ENCODE peak calls at places on chromosome 6, in ten cellular contexts. One of them, this sample, is unnamed. For H3K27me3, the result is how much of the 10 kb centered on the place peaks cover.

GRCh38 chr6:35725721-35726438 is 11.0 kb upstream of the ARMC12 start:
- DNase-seq in adipocyte: peak
- DNase-seq in astrocyte: no peak
- DNase-seq in pancreas: peak
- DNase-seq in MG63: no peak
- DNase-seq in GM23248: peak
- DNase-seq in sigmoid colon: peak
- DNase-seq in esophagus squamous epithelium: no peak
- DNase-seq in CD8-positive, alpha-beta T cell: no peak
- DNase-seq in BE2C: no peak
- DNase-seq in this sample: no peak

GRCh38 chr6:166714581-166714980 is 87.5 kb upstream of the RPS6KA2 start:
- DNase-seq in adipocyte: no peak
- DNase-seq in astrocyte: no peak
- DNase-seq in pancreas: no peak
- DNase-seq in MG63: no peak
- DNase-seq in GM23248: no peak
- DNase-seq in sigmoid colon: no peak
- DNase-seq in esophagus squamous epithelium: no peak
- DNase-seq in CD8-positive, alpha-beta T cell: no peak
- DNase-seq in BE2C: no peak
- DNase-seq in this sample: no peak

GRCh38 chr6:1267057-1267732 is 44.7 kb upstream of the FOXQ1 start:
- DNase-seq in adipocyte: peak
- DNase-seq in astrocyte: peak
- DNase-seq in pancreas: no peak
- DNase-seq in MG63: peak
- DNase-seq in GM23248: peak
- DNase-seq in sigmoid colon: no peak
- DNase-seq in esophagus squamous epithelium: no peak
- DNase-seq in CD8-positive, alpha-beta T cell: no peak
- DNase-seq in BE2C: no peak
- DNase-seq in this sample: peak

GRCh38 chr6:26017567-26017966 is 55.0 kb downstream of the TRIM38 start:
- DNase-seq in adipocyte: peak
- DNase-seq in astrocyte: peak
- DNase-seq in pancreas: no peak
- DNase-seq in MG63: peak
- DNase-seq in GM23248: peak
- DNase-seq in sigmoid colon: peak
- DNase-seq in esophagus squamous epithelium: no peak
- DNase-seq in CD8-positive, alpha-beta T cell: peak
- DNase-seq in BE2C: no peak
- DNase-seq in this sample: peak

GRCh38 chr6:43695078-43695966 is 7.7 kb upstream of the MRPS18A start:
- DNase-seq in adipocyte: no peak
- DNase-seq in astrocyte: no peak
- DNase-seq in pancreas: no peak
- DNase-seq in MG63: no peak
- DNase-seq in GM23248: no peak
- DNase-seq in sigmoid colon: no peak
- DNase-seq in esophagus squamous epithelium: no peak
- DNase-seq in CD8-positive, alpha-beta T cell: no peak
- DNase-seq in BE2C: no peak
- DNase-seq in this sample: peak

GRCh38 chr6:170291271-170292110 is 613 bp upstream of the DLL1 start:
- DNase-seq in adipocyte: peak
- DNase-seq in astrocyte: no peak
- DNase-seq in pancreas: peak
- DNase-seq in MG63: peak
- DNase-seq in GM23248: peak
- DNase-seq in sigmoid colon: peak
- DNase-seq in esophagus squamous epithelium: no peak
- DNase-seq in CD8-positive, alpha-beta T cell: peak
- DNase-seq in BE2C: peak
- DNase-seq in this sample: peak

GRCh38 chr6:9628819-9629218 is 786.1 kb downstream of the TFAP2A start:
- DNase-seq in adipocyte: peak
- DNase-seq in astrocyte: no peak
- DNase-seq in pancreas: no peak
- DNase-seq in MG63: no peak
- DNase-seq in GM23248: peak
- DNase-seq in sigmoid colon: no peak
- DNase-seq in esophagus squamous epithelium: no peak
- DNase-seq in CD8-positive, alpha-beta T cell: no peak
- DNase-seq in BE2C: no peak
- DNase-seq in this sample: peak

GRCh38 chr6:160679402-160679769 is 15.3 kb upstream of the LPA start:
- DNase-seq in adipocyte: no peak
- DNase-seq in astrocyte: no peak
- DNase-seq in pancreas: peak
- DNase-seq in MG63: no peak
- DNase-seq in GM23248: no peak
- DNase-seq in sigmoid colon: no peak
- DNase-seq in esophagus squamous epithelium: no peak
- DNase-seq in CD8-positive, alpha-beta T cell: no peak
- DNase-seq in BE2C: peak
- DNase-seq in this sample: no peak

GRCh38 chr6:89411269-89412070 is 603 bp downstream of the RRAGD start:
- DNase-seq in adipocyte: peak
- DNase-seq in astrocyte: no peak
- DNase-seq in pancreas: peak
- DNase-seq in MG63: peak
- DNase-seq in GM23248: peak
- DNase-seq in sigmoid colon: peak
- DNase-seq in esophagus squamous epithelium: no peak
- DNase-seq in CD8-positive, alpha-beta T cell: peak
- DNase-seq in BE2C: peak
- DNase-seq in this sample: no peak

GRCh38 chr6:45543298-45544235 is 165.8 kb upstream of the SUPT3H start:
- DNase-seq in adipocyte: peak
- DNase-seq in astrocyte: peak
- DNase-seq in pancreas: no peak
- DNase-seq in MG63: no peak
- DNase-seq in GM23248: peak
- DNase-seq in sigmoid colon: no peak
- DNase-seq in esophagus squamous epithelium: no peak
- DNase-seq in CD8-positive, alpha-beta T cell: no peak
- DNase-seq in BE2C: no peak
- DNase-seq in this sample: peak

GRCh38 chr6:106739387-106739786 is 110.0 kb downstream of the QRSL1 start:
- DNase-seq in adipocyte: no peak
- DNase-seq in astrocyte: no peak
- DNase-seq in pancreas: peak
- DNase-seq in MG63: peak
- DNase-seq in GM23248: peak
- DNase-seq in sigmoid colon: peak
- DNase-seq in esophagus squamous epithelium: no peak
- DNase-seq in CD8-positive, alpha-beta T cell: no peak
- DNase-seq in BE2C: no peak
- DNase-seq in this sample: peak

GRCh38 chr6:158408552-158409130 is 96.4 kb downstream of the TULP4 start:
- DNase-seq in adipocyte: peak
- DNase-seq in astrocyte: peak
- DNase-seq in pancreas: no peak
- DNase-seq in MG63: peak
- DNase-seq in GM23248: peak
- DNase-seq in sigmoid colon: peak
- DNase-seq in esophagus squamous epithelium: no peak
- DNase-seq in CD8-positive, alpha-beta T cell: no peak
- DNase-seq in BE2C: peak
- DNase-seq in this sample: no peak

GRCh38 chr6:79631800-79632172 is 657 bp downstream of the SH3BGRL2 start:
- DNase-seq in adipocyte: no peak
- DNase-seq in astrocyte: no peak
- DNase-seq in pancreas: no peak
- DNase-seq in MG63: no peak
- DNase-seq in GM23248: peak
- DNase-seq in sigmoid colon: no peak
- DNase-seq in esophagus squamous epithelium: no peak
- DNase-seq in CD8-positive, alpha-beta T cell: no peak
- DNase-seq in BE2C: no peak
- DNase-seq in this sample: no peak

GRCh38 chr6:109672204-109672603 is 18.8 kb downstream of the AK9 start:
- DNase-seq in adipocyte: no peak
- DNase-seq in astrocyte: no peak
- DNase-seq in pancreas: no peak
- DNase-seq in MG63: no peak
- DNase-seq in GM23248: peak
- DNase-seq in sigmoid colon: no peak
- DNase-seq in esophagus squamous epithelium: no peak
- DNase-seq in CD8-positive, alpha-beta T cell: no peak
- DNase-seq in BE2C: no peak
- DNase-seq in this sample: no peak

GRCh38 chr6:30194797-30195690 is 18.2 kb downstream of the TRIM26 start:
- DNase-seq in adipocyte: no peak
- DNase-seq in astrocyte: no peak
- DNase-seq in pancreas: no peak
- DNase-seq in MG63: no peak
- DNase-seq in GM23248: no peak
- DNase-seq in sigmoid colon: no peak
- DNase-seq in esophagus squamous epithelium: no peak
- DNase-seq in CD8-positive, alpha-beta T cell: no peak
- DNase-seq in BE2C: no peak
- DNase-seq in this sample: no peak

DNA sequence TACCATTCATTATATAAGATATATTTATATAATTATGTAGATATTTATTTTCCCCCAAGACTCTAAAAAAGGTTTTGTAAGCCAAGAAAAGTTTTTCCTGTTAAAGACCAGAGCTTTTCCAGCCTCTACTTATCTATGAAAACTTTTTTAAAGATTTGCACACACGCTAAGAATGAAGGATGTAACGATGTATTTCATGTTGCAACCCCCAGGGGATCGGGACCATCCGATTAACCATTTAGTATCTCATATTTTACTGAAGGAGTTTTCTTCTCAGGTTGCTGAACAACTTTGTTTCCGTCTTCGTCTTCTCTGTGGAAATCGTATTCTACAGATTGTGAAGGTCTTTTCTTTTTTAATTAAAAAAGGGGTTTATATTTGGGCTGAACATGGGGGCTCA is 70.0 kb upstream of the SASH1 start:
- DNase-seq in adipocyte: no peak
- DNase-seq in astrocyte: no peak
- DNase-seq in pancreas: no peak
- DNase-seq in MG63: no peak
- DNase-seq in GM23248: peak
- DNase-seq in sigmoid colon: no peak
- DNase-seq in esophagus squamous epithelium: no peak
- DNase-seq in CD8-positive, alpha-beta T cell: no peak
- DNase-seq in BE2C: no peak
- DNase-seq in this sample: no peak
- H3K4me3 ChIP-seq in adipocyte: peak
- H3K4me3 ChIP-seq in astrocyte: peak
- H3K4me3 ChIP-seq in pancreas: no peak
- H3K4me3 ChIP-seq in MG63: peak
- H3K4me3 ChIP-seq in GM23248: peak
- H3K4me3 ChIP-seq in sigmoid colon: no peak
- H3K4me3 ChIP-seq in esophagus squamous epithelium: no peak
- H3K4me3 ChIP-seq in CD8-positive, alpha-beta T cell: no peak
- H3K4me3 ChIP-seq in BE2C: no peak
- H3K4me3 ChIP-seq in this sample: no peak

DNA sequence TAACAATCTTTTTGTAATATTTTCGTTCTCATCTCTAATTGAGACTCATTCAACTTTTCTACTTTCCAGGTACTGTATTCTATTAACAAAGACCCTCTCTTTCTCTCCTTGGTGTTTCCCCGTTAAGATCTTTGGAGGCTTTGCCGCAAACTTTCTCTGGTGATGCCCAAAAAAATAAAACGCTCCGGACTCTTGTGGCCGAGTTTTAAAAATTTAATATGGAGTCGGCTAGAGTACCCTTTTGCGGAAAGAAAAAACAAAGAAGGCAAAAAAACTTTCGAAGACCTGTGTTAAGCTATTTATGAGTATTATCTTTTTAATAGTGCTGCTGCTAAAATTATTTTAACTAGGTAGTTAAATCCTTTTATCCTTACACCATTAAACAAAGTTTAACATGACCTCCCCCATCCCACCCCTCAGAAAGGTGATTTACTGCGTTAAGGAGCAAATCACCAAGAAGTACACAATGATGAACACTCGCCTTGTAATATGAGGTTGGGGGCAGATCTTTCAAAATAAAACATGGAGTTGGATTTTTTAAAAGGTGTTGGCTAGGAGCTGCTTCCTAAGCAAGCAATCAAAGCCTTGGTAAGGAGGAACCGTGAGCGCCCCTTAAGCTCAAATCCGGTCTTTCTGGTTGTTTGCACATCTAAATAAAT is 10.0 kb downstream of the SIM1 start:
- DNase-seq in adipocyte: no peak
- DNase-seq in astrocyte: no peak
- DNase-seq in pancreas: no peak
- DNase-seq in MG63: no peak
- DNase-seq in GM23248: no peak
- DNase-seq in sigmoid colon: no peak
- DNase-seq in esophagus squamous epithelium: no peak
- DNase-seq in CD8-positive, alpha-beta T cell: no peak
- DNase-seq in BE2C: no peak
- DNase-seq in this sample: no peak
- H3K27me3 ChIP-seq in adipocyte: under half
- H3K27me3 ChIP-seq in astrocyte: half or more
- H3K27me3 ChIP-seq in pancreas: under half
- H3K27me3 ChIP-seq in MG63: under half
- H3K27me3 ChIP-seq in GM23248: under half
- H3K27me3 ChIP-seq in sigmoid colon: half or more
- H3K27me3 ChIP-seq in esophagus squamous epithelium: half or more
- H3K27me3 ChIP-seq in CD8-positive, alpha-beta T cell: half or more
- H3K27me3 ChIP-seq in BE2C: half or more
- H3K27me3 ChIP-seq in this sample: half or more

DNA sequence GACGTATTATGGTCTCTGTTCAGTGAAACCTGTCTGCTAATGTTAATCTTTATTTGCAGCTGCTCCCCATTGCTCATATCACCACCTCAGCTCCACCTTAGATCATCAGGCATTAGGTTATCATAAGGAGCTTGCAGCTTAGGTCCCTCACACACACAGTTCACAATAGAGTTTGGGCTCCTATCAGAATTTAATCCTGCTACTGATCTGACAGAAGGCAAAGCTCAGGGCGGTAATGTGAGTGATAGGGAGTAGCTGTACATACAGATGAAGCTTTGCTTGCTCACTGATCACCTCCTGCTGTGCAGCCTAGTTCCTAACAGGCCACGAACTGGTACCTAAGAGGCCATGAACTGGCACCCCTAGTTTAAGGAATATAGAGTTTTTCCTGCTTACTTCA is 989.7 kb downstream of the EYS start:
- DNase-seq in adipocyte: no peak
- DNase-seq in astrocyte: no peak
- DNase-seq in pancreas: no peak
- DNase-seq in MG63: no peak
- DNase-seq in GM23248: no peak
- DNase-seq in sigmoid colon: no peak
- DNase-seq in esophagus squamous epithelium: no peak
- DNase-seq in CD8-positive, alpha-beta T cell: no peak
- DNase-seq in BE2C: no peak
- DNase-seq in this sample: no peak
- H3K4me3 ChIP-seq in adipocyte: no peak
- H3K4me3 ChIP-seq in astrocyte: no peak
- H3K4me3 ChIP-seq in pancreas: no peak
- H3K4me3 ChIP-seq in MG63: no peak
- H3K4me3 ChIP-seq in GM23248: no peak
- H3K4me3 ChIP-seq in sigmoid colon: no peak
- H3K4me3 ChIP-seq in esophagus squamous epithelium: no peak
- H3K4me3 ChIP-seq in CD8-positive, alpha-beta T cell: no peak
- H3K4me3 ChIP-seq in BE2C: no peak
- H3K4me3 ChIP-seq in this sample: no peak

GRCh38 chr6:98821739-98822405 is 12.5 kb upstream of the POU3F2 start:
- DNase-seq in adipocyte: no peak
- DNase-seq in astrocyte: peak
- DNase-seq in pancreas: no peak
- DNase-seq in MG63: no peak
- DNase-seq in GM23248: no peak
- DNase-seq in sigmoid colon: no peak
- DNase-seq in esophagus squamous epithelium: no peak
- DNase-seq in CD8-positive, alpha-beta T cell: no peak
- DNase-seq in BE2C: no peak
- DNase-seq in this sample: no peak
- H3K27me3 ChIP-seq in adipocyte: half or more
- H3K27me3 ChIP-seq in astrocyte: under half
- H3K27me3 ChIP-seq in pancreas: under half
- H3K27me3 ChIP-seq in MG63: under half
- H3K27me3 ChIP-seq in GM23248: half or more
- H3K27me3 ChIP-seq in sigmoid colon: under half
- H3K27me3 ChIP-seq in esophagus squamous epithelium: under half
- H3K27me3 ChIP-seq in CD8-positive, alpha-beta T cell: under half
- H3K27me3 ChIP-seq in BE2C: half or more
- H3K27me3 ChIP-seq in this sample: under half